ENCODE peak calls at places on chromosomes 2 and 18, in nine cellular contexts. Y, H, G, K, S, D, N, L and U are unnamed samples.

GRCh38 chr18:80200171-80200931 is 47.0 kb downstream of the PARD6G start:
- DNase-seq in N (no peak), H (no peak), S (no peak), K (no peak), L (no peak), G (no peak), D (no peak), Y (no peak), U (no peak)

GRCh38 chr18:22432672-22433137 is 15.0 kb upstream of the CTAGE1 start:
- DNase-seq in H (peak; percentile 53), K (no peak), N (no peak), D (peak; percentile 93), S (no peak), G (no peak), L (no peak), Y (peak; percentile 80), U (peak; percentile 78)

GRCh38 chr2:157254041-157254440 is 3.5 kb upstream of the GALNT5 start:
- DNase-seq in G (no peak), L (no peak), Y (no peak), N (no peak), H (no peak), D (no peak), K (no peak), S (no peak), U (no peak)

GRCh38 chr18:34659579-34660517 is 50.2 kb upstream of the DTNA start:
- DNase-seq in K (peak; percentile 70), G (peak; percentile 15), D (peak; percentile 98), N (peak; percentile 66), S (peak; percentile 82), L (no peak), Y (peak; percentile 84), H (peak; percentile 87), U (peak; percentile 93)

GRCh38 chr2:166384774-166385173 is 9.0 kb upstream of the SCN9A start:
- DNase-seq in S (peak; percentile 13), D (peak; percentile 58), G (no peak), N (no peak), K (no peak), Y (no peak), H (no peak), L (no peak), U (no peak)

GRCh38 chr2:79929624-79930023 is 374.9 kb downstream of the LRRTM1 start:
- DNase-seq in S (no peak), D (no peak), G (no peak), N (no peak), K (no peak), H (no peak), L (no peak), Y (no peak), U (no peak)

GRCh38 chr2:209495855-209496585 is 72.2 kb downstream of the MAP2 start:
- DNase-seq in H (no peak), Y (no peak), D (peak; percentile 99), S (no peak), N (no peak), G (no peak), L (no peak), K (peak; percentile 40), U (peak; percentile 88)

GRCh38 chr2:9554841-9555337 is 741 bp downstream of the ADAM17 start:
- DNase-seq in K (no peak), H (peak; percentile 74), N (no peak), S (peak; percentile 67), G (peak; percentile 30), Y (no peak), L (peak; percentile 47), D (peak; percentile 79), U (peak; percentile 59)

GRCh38 chr2:61356261-61356957 is 114.5 kb downstream of the USP34 start:
- DNase-seq in G (no peak), S (no peak), K (no peak), D (no peak), N (peak; percentile 15), Y (no peak), L (no peak), H (no peak), U (no peak)

GRCh38 chr18:11246466-11246865 is 97.1 kb upstream of the PIEZO2 start:
- DNase-seq in H (no peak), S (no peak), L (no peak), G (no peak), N (no peak), Y (no peak), D (no peak), K (no peak), U (no peak)

GRCh38 chr18:76461692-76462325 is 33.2 kb downstream of the ZNF516 start:
- DNase-seq in L (no peak), H (no peak), N (no peak), S (no peak), Y (peak; percentile 37), K (no peak), D (no peak), G (no peak), U (no peak)

GRCh38 chr18:76823166-76823539 is 796 bp downstream of the ZNF236 start:
- DNase-seq in N (no peak), Y (no peak), K (no peak), D (no peak), S (no peak), H (no peak), G (no peak), L (peak; percentile 29), U (no peak)

GRCh38 chr2:179581605-179582004 is 279.8 kb downstream of the ZNF385B start:
- DNase-seq in G (no peak), H (no peak), D (no peak), S (no peak), L (no peak), Y (no peak), K (peak; percentile 21), N (no peak), U (no peak)

GRCh38 chr2:186751790-186752189 is 57.9 kb downstream of the FAM171B start:
- DNase-seq in Y (no peak), H (no peak), D (no peak), K (no peak), N (no peak), G (no peak), S (peak; percentile 6), L (no peak), U (no peak)

GRCh38 chr2:229313591-229313990 is 42.5 kb upstream of the PID1 start:
- DNase-seq in D (no peak), H (no peak), G (no peak), Y (no peak), K (no peak), N (no peak), L (no peak), S (no peak), U (no peak)
- H3K27me3 ChIP-seq in D (no peaks in the 10 kb centered on the region), H (no peaks in the 10 kb centered on the region), G (no peaks in the 10 kb centered on the region), Y (no peaks in the 10 kb centered on the region), K (peaks cover 5% of the 10 kb centered on the region), N (no peaks in the 10 kb centered on the region), L (no peaks in the 10 kb centered on the region), S (no peaks in the 10 kb centered on the region), U (no peaks in the 10 kb centered on the region)

DNA sequence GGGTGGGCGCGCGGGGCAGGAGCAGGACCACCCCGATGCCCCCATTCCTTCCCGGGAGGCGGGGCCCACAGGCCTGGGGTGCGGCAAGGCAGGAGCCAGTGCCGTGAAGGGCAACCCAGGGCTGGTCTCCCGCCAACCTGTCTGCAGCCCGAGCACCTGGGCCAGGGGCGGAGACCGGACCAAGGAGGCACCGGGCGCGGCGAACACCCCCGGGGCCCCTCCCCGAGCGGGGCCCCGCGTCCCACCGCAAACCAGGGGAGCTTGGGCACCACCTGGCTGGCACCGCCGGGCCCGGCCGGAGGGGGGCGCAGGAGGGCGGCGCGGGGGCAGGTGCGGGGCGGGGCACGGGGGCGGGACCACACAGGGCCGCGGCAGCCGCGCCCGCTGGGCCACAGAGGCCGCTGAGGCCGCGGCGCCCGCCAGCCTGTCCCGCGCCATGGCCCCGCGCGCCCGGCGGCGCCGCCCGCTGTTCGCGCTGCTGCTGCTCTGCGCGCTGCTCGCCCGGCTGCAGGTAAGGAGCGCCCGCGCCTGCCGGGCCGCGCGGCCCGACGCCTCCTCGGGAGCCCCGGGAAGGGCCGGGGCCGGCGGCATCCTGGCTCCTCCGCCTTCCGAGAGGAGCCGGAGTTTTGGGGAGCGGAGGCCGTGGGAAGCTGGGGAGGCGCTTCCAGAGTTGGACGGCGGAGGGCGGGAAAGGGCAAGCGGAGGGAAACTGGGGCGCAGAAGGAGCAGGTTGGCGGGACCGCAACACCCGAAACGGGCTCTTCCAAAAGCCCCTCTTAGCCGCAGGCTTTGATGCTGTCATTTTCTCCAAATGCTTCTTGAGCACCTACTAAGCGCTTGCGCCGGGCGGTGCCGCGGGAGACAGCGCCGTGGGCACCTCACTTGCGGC is at the start of gene TNFRSF11A:
- DNase-seq in S (peak; percentile 78), K (no peak), D (peak; percentile 30), N (peak; percentile 36), Y (no peak), H (no peak), G (peak; percentile 45), L (no peak), U (no peak)
- H3K4me3 ChIP-seq in S (peak within 1 kb of the TSS; percentile 61), K (peak within 1 kb of the TSS; percentile 35), D (peak within 1 kb of the TSS; percentile 84), N (peak within 1 kb of the TSS; percentile 68), Y (peak within 1 kb of the TSS; percentile 21), H (peak within 1 kb of the TSS; percentile 76), G (peak within 1 kb of the TSS; percentile 41), L (no peak within 1 kb of the TSS), U (peak within 1 kb of the TSS; percentile 39)

GRCh38 chr2:120434909-120435308 is 89.0 kb downstream of the INHBB start:
- DNase-seq in N (no peak), Y (no peak), K (no peak), L (no peak), H (peak; percentile 11), S (no peak), D (no peak), G (no peak), U (no peak)
- H3K27me3 ChIP-seq in N (no peaks in the 10 kb centered on the region), Y (no peaks in the 10 kb centered on the region), K (peaks cover under 1% of the 10 kb centered on the region), L (peaks cover under 1% of the 10 kb centered on the region), H (no peaks in the 10 kb centered on the region), S (peaks cover 88% of the 10 kb centered on the region), D (no peaks in the 10 kb centered on the region), G (no peaks in the 10 kb centered on the region), U (peaks cover 70% of the 10 kb centered on the region)

GRCh38 chr2:65549262-65550036 is 117.0 kb upstream of the SPRED2 start:
- DNase-seq in H (no peak), D (no peak), S (no peak), Y (no peak), G (no peak), L (no peak), N (no peak), K (no peak), U (no peak)

GRCh38 chr2:65545818-65546217 is 113.4 kb upstream of the SPRED2 start:
- DNase-seq in K (no peak), G (no peak), H (no peak), S (no peak), L (no peak), N (no peak), Y (no peak), D (peak; percentile 68), U (no peak)

GRCh38 chr2:65548571-65549261 is 116.3 kb upstream of the SPRED2 start:
- DNase-seq in Y (no peak), S (no peak), L (no peak), D (no peak), K (no peak), N (no peak), G (no peak), H (no peak), U (no peak)

GRCh38 chr2:65550246-65550645 is 117.8 kb upstream of the SPRED2 start:
- DNase-seq in H (no peak), L (no peak), N (no peak), K (no peak), S (no peak), G (no peak), Y (no peak), D (no peak), U (no peak)

DNA sequence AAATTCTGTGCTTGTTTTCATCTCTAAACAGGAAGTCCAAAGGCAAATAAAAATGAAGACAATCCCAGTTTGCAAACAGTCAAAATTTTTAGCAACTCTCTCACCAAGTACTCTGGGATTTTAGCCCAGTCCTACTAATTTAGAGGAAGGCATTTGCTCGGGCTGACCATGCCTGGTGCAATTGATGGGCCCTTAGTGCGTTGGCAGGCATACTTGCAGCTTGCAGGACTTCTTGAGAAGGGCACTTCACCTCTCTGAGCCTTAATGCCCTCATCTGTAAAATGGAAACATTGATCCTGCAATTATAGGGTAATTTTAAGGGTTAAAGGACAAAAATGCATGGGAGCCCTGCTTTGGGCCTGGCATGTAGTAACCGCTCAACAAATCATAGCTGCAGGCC is 114.0 kb upstream of the SPRED2 start:
- DNase-seq in H (no peak), Y (no peak), K (no peak), L (no peak), S (no peak), D (no peak), N (no peak), G (no peak), U (no peak)
- H3K4me3 ChIP-seq in H (no peak overlapping the region), Y (no peak overlapping the region), K (no peak overlapping the region), L (no peak overlapping the region), S (no peak overlapping the region), D (no peak overlapping the region), N (no peak overlapping the region), G (no peak overlapping the region), U (no peak overlapping the region)